ENCODE peak calls at places on chromosomes 3 and 15, in five cellular contexts. M is lung, V is heart left ventricle, I is vagina, K is body of pancreas. D is an unnamed sample. For H3K27me3 and H3K4me1, the result is how much of the 10 kb centered on the place peaks cover.

GRCh38 chr3:73393005-73393404 is 231.7 kb downstream of the PDZRN3 start:
- DNase-seq in I (no peak), K (no peak), V (no peak), M (no peak), D (no peak)

GRCh38 chr15:84079885-84080777 is 155.4 kb upstream of the GOLGA6L4 start:
- DNase-seq in I (no peak), M (no peak), K (peak), V (peak), D (peak)

GRCh38 chr3:9007213-9007612 is 43.9 kb upstream of the RAD18 start:
- DNase-seq in M (no peak), K (no peak), V (no peak), I (peak), D (no peak)

GRCh38 chr15:42695527-42696071 is 41.3 kb downstream of the CDAN1 start:
- DNase-seq in I (peak), V (no peak), K (no peak), M (no peak), D (no peak)

GRCh38 chr3:196341142-196341541 is 3.0 kb upstream of the TM4SF19 start:
- DNase-seq in V (no peak), M (no peak), K (peak), I (peak), D (no peak)

GRCh38 chr3:142448424-142448823 is 587 bp upstream of the XRN1 start:
- DNase-seq in M (no peak), K (no peak), I (no peak), V (no peak), D (no peak)

GRCh38 chr3:122247825-122248185 is 64.3 kb downstream of the CASR start:
- DNase-seq in V (no peak), I (no peak), K (peak), M (no peak), D (no peak)

GRCh38 chr3:167653750-167654149 is at the start of gene WDR49:
- DNase-seq in M (no peak), I (no peak), V (no peak), K (peak), D (peak)

GRCh38 chr3:59769132-59769531 is 719.3 kb upstream of the CFAP20DC start:
- DNase-seq in I (no peak), V (no peak), M (no peak), K (no peak), D (no peak)

GRCh38 chr3:23685484-23686258 is 120.1 kb upstream of the UBE2E1 start:
- DNase-seq in V (peak), M (peak), K (peak), I (no peak), D (peak)

GRCh38 chr3:192825657-192826200 is 91.9 kb downstream of the MB21D2 start:
- DNase-seq in I (no peak), K (peak), M (no peak), V (no peak), D (no peak)

GRCh38 chr3:136752046-136752326 is 192 bp downstream of the STAG1 start:
- DNase-seq in I (no peak), V (no peak), M (no peak), K (no peak), D (no peak)

GRCh38 chr3:87901141-87901540 is 157.7 kb downstream of the CGGBP1 start:
- DNase-seq in I (no peak), M (no peak), K (no peak), V (no peak), D (no peak)

GRCh38 chr3:132418916-132419315 is 1.6 kb downstream of the DNAJC13 start:
- DNase-seq in I (no peak), V (no peak), K (no peak), M (no peak), D (no peak)

GRCh38 chr3:194178693-194179092 is 42.7 kb downstream of the HES1 start:
- DNase-seq in V (no peak), M (no peak), K (no peak), I (no peak), D (no peak)

GRCh38 chr3:77462951-77463350 is 423.1 kb downstream of the ROBO2 start:
- DNase-seq in M (no peak), K (no peak), I (no peak), V (no peak), D (no peak)

GRCh38 chr3:49715611-49716121 is 3.8 kb downstream of the AMIGO3 start:
- DNase-seq in I (no peak), M (no peak), K (no peak), V (no peak), D (no peak)

GRCh38 chr3:142243134-142243533 is 17.7 kb upstream of the GK5 start:
- DNase-seq in K (no peak), V (no peak), M (no peak), I (no peak), D (no peak)

GRCh38 chr3:187150599-187150998 is 11.3 kb upstream of the RPL39L start:
- DNase-seq in K (peak), I (no peak), V (no peak), M (no peak), D (no peak)

GRCh38 chr3:20305647-20306046 is 119.6 kb upstream of the SGO1 start:
- DNase-seq in M (no peak), K (no peak), I (no peak), V (no peak), D (no peak)

GRCh38 chr3:5217824-5218595 is 30.5 kb downstream of the EDEM1 start:
- DNase-seq in K (peak), I (no peak), V (no peak), M (no peak), D (no peak)

GRCh38 chr3:46852839-46853355 is 10.3 kb downstream of the MYL3 start:
- DNase-seq in K (peak), V (peak), I (no peak), M (no peak), D (no peak)

GRCh38 chr15:65394936-65395335 is 17.1 kb upstream of the IGDCC3 start:
- DNase-seq in K (no peak), M (no peak), I (no peak), V (no peak), D (no peak)

GRCh38 chr15:95149036-95149435 is 917.7 kb downstream of the MCTP2 start:
- DNase-seq in M (no peak), V (no peak), K (no peak), I (no peak), D (no peak)

GRCh38 chr15:43105077-43105769 is 615 bp downstream of the UBR1 start:
- DNase-seq in M (no peak), I (no peak), K (peak), V (no peak), D (peak)

GRCh38 chr3:107251819-107252218 is 125.4 kb upstream of the CCDC54 start:
- DNase-seq in M (no peak), K (no peak), V (no peak), I (no peak), D (no peak)

GRCh38 chr3:114344492-114344891 is 50.7 kb downstream of the TIGIT start:
- DNase-seq in M (no peak), K (no peak), I (no peak), V (no peak), D (no peak)

GRCh38 chr3:56137406-56137805 is 330.9 kb downstream of the ERC2 start:
- DNase-seq in V (no peak), M (no peak), I (no peak), K (no peak), D (no peak)

DNA sequence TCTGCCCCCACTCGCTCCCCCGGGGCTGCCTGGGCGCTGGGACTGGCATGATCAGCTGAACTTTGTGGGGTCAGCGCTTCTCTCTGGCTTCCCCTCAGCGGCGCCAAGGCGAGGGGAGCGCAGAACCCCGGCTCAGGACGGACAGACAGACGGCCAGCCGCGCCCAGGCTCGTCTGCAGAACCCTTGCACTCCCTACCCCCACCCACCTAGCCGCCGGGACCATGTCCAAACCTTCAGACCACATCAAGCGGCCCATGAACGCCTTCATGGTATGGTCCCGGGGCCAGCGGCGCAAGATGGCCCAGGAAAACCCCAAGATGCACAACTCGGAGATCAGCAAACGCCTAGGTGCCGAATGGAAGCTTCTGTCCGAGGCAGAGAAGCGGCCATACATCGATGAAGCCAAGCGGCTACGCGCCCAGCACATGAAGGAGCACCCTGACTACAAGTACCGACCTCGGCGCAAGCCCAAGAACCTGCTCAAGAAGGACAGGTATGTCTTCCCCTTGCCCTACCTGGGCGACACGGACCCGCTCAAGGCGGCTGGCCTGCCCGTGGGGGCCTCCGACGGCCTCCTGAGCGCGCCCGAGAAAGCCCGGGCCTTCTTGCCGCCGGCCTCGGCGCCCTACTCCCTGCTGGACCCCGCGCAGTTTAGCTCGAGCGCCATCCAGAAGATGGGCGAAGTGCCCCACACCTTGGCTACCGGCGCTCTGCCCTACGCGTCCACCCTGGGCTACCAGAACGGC is 621 bp downstream of the SOX14 start:
- DNase-seq in M (no peak), I (no peak), V (no peak), K (no peak), D (no peak)
- H3K27me3 ChIP-seq in M (under half), I (under half), V (half or more), K (under half), D (half or more)

GRCh38 chr3:36920884-36921567 is 23.8 kb downstream of the TRANK1 start:
- DNase-seq in K (no peak), M (no peak), V (no peak), I (no peak), D (no peak)
- H3K4me1 ChIP-seq in K (under half), M (under half), V (under half), I (under half), D (under half)

GRCh38 chr3:30462725-30463124 is 143.7 kb upstream of the TGFBR2 start:
- DNase-seq in V (no peak), M (no peak), I (no peak), K (no peak), D (no peak)
- TF ChIP-seq CTCF in V (no peak), M (no peak), I (no peak), K (no peak), D (no peak)

DNA sequence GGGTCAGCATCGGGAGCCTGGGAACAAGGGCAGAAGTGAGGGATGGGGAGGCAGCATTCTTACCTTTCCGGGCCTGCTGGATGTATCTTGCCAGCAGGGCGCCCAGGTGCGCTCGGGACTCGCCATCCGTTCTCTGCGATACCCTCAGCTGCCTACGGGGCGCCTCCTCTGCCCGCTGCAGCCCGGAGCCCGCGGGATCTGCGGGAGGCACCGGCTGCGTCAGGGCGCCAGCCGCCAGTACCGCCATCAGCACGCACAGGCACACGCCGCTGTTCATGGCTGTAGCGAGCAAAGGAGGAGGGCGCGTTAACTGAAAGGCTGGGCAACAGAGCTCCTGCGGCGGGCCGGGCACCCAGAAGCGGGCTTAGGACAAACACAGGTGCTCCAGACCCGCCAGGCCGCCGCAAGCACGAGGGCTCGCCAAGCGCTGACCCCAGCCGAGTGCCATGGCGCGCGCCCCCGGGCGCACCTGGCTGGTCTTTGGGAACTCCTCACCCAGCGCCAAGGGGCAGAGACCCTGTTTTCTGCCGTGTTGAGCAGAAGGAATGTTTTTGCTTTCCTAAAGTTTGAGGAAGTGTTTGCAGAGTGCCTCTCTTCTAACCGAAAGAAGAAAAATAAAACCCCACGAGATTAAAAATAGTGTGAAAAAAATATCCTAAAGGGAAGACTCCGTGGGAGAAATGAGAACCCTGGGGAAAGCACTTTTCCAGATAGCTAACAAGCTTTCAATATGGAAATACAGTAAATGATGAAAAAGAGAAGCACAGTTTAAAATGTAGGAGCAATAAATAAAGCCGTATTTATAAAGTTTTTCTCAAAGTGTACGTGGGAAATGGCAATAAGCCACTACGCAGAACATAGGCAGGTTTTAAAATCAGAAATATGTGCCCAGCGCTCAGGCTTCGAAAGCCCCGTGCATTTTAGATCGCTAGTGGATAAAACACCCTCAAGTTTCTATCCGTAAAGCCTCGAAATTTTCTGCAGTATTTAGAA is 2.3 kb downstream of the CCK start:
- DNase-seq in V (no peak), M (no peak), I (no peak), K (no peak), D (no peak)
- H3K27me3 ChIP-seq in V (half or more), M (under half), I (under half), K (under half), D (under half)

GRCh38 chr15:80846416-80846815 is 67.2 kb downstream of the CEMIP start:
- DNase-seq in I (no peak), K (no peak), M (no peak), V (no peak), D (no peak)

GRCh38 chr15:80841537-80841936 is 62.4 kb downstream of the CEMIP start:
- DNase-seq in K (no peak), I (no peak), M (no peak), V (no peak), D (no peak)

GRCh38 chr15:80839764-80840130 is 60.6 kb downstream of the CEMIP start:
- DNase-seq in I (no peak), K (no peak), M (no peak), V (no peak), D (no peak)

GRCh38 chr15:80840173-80841130 is 61.3 kb downstream of the CEMIP start:
- DNase-seq in I (no peak), V (no peak), M (no peak), K (no peak), D (no peak)

GRCh38 chr15:80844011-80844732 is 65.0 kb downstream of the CEMIP start:
- DNase-seq in K (no peak), V (no peak), M (no peak), I (no peak), D (no peak)
- H3K4me1 ChIP-seq in K (under half), V (under half), M (under half), I (under half), D (under half)

DNA sequence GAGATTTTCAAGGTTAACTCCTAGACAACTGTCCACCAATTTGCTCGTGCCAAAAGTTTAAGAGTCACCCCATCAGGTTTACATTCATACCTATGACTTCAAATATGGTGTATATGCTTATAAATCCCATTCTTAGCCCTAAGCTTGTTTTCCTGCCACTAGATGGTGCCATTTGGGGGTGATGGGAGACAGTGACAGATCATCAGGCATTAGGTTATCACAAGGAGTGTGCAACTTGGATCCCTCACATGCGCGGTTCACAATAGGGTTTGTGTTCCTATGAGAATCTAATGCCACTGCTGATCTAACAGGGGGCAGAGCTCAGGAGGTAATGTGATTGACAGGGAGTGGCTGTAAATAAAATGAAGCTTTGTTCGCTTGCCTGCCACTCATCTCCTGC is 182.7 kb downstream of the CNTN6 start:
- DNase-seq in M (no peak), V (no peak), I (no peak), K (peak), D (no peak)
- TF ChIP-seq CTCF in M (no peak), V (no peak), I (no peak), K (peak), D (no peak)